ENCODE peak calls at places on chromosomes 1 and 21, in five cellular contexts. V is cardiac muscle cell, K is A549, E is Karpas-422, F is Panc1. Y is an unnamed sample.

GRCh38 chr1:223670458-223671159 is 5.1 kb upstream of the CAPN8 start:
- DNase-seq in V (peak; percentile 82), K (peak; percentile 68), E (peak; percentile 67), F (no peak), Y (peak; percentile 66)

GRCh38 chr1:33863779-33864178 is at the start of gene HMGB4:
- DNase-seq in V (no peak), K (no peak), E (no peak), F (no peak), Y (no peak)

GRCh38 chr1:161193561-161194235 is 5.2 kb downstream of the ADAMTS4 start:
- DNase-seq in V (no peak), K (no peak), E (no peak), F (no peak), Y (no peak)

GRCh38 chr1:10827377-10828333 is 31.2 kb upstream of the CASZ1 start:
- DNase-seq in V (no peak), K (no peak), E (no peak), F (no peak), Y (no peak)

GRCh38 chr1:228740991-228741390 is 5.7 kb downstream of the RHOU start:
- DNase-seq in V (no peak), K (no peak), E (no peak), F (no peak), Y (no peak)

GRCh38 chr1:59498640-59499039 is 201.7 kb downstream of the FGGY start:
- DNase-seq in V (no peak), K (no peak), E (no peak), F (no peak), Y (no peak)

GRCh38 chr1:145961425-145962156 is 2.8 kb downstream of the ANKRD34A start:
- DNase-seq in V (peak; percentile 47), K (no peak), E (peak; percentile 94), F (no peak), Y (no peak)

GRCh38 chr1:225635649-225636048 is 17.3 kb downstream of the ENAH start:
- DNase-seq in V (no peak), K (no peak), E (no peak), F (no peak), Y (no peak)

GRCh38 chr1:235502601-235503332 is 1.5 kb downstream of the B3GALNT2 start:
- DNase-seq in V (no peak), K (no peak), E (no peak), F (no peak), Y (no peak)

GRCh38 chr1:53431244-53431643 is 28.0 kb upstream of the DMRTB1 start:
- DNase-seq in V (no peak), K (no peak), E (no peak), F (no peak), Y (no peak)

GRCh38 chr1:2145946-2146835 is 48.4 kb downstream of the FAAP20 start:
- DNase-seq in V (no peak), K (no peak), E (no peak), F (no peak), Y (no peak)

GRCh38 chr1:212814548-212814947 is 22.9 kb downstream of the TATDN3 start:
- DNase-seq in V (no peak), K (no peak), E (peak; percentile 16), F (no peak), Y (no peak)

GRCh38 chr1:2611621-2612437 is 21.0 kb downstream of the MMEL1 start:
- DNase-seq in V (no peak), K (no peak), E (peak; percentile 66), F (no peak), Y (no peak)

DNA sequence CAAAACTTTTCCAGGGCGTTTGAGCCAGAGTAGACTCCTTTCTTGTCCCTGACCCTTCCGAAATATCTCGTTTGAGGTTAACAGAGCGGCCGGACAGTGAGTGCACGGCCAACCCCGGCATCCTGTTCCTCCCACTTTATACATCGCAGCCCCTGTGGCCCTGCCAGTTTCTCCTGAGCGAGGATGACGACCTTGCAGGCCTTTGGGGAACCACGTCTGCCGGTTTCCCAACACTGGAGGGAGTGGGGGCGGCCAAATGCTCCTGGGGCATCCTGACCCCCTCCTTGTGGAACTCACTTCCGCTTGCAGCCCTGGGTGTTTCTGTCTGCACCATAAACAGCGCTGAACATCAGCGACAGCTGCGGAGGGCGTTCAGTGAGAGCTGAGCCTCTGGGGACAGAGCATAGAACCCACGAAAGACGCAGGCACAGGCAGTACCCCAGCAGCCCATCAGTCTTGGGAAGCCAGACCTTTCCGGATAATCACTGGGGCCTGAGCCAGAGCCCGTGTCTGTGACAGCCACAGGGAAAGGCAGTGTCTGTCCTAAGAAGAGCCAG is 4.8 kb upstream of the KCNAB2 start:
- DNase-seq in V (no peak), K (no peak), E (no peak), F (no peak), Y (no peak)
- H3K4me1 ChIP-seq in V (no peaks in the 10 kb centered on the region), K (no peaks in the 10 kb centered on the region), E (peaks cover 6% of the 10 kb centered on the region), F (peaks cover 13% of the 10 kb centered on the region), Y (peaks cover 1% of the 10 kb centered on the region)

GRCh38 chr1:154845174-154845573 is 24.9 kb downstream of the KCNN3 start:
- DNase-seq in V (no peak), K (no peak), E (no peak), F (no peak), Y (no peak)

GRCh38 chr1:154846921-154847442 is 23.1 kb downstream of the KCNN3 start:
- DNase-seq in V (no peak), K (no peak), E (no peak), F (no peak), Y (no peak)

GRCh38 chr1:154843913-154844681 is 26.0 kb downstream of the KCNN3 start:
- DNase-seq in V (peak; percentile 23), K (no peak), E (peak; percentile 84), F (no peak), Y (no peak)

GRCh38 chr1:154847891-154848290 is 22.2 kb downstream of the KCNN3 start:
- DNase-seq in V (no peak), K (no peak), E (no peak), F (no peak), Y (no peak)

DNA sequence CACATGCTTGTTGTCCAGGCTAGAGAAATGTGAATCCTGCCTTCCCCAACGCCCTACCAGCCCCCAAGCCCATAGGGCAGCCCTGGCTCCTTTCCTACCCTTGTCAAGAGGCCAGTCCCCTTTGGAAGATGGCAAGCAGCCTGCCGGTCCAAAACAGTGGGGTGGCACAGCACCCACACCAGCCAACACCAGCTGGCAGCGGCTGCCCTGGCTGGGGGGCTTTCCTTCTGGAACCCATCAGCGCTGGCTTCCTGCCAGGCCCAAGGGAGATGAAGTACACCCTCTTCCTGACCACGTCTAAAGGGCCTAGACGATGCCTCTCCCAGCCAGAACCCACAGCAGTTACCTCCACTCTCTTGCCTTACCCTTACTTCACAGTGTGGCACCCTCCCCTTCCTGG is 24.2 kb downstream of the KCNN3 start:
- DNase-seq in V (no peak), K (no peak), E (peak; percentile 54), F (no peak), Y (no peak)
- H3K4me1 ChIP-seq in V (peaks cover 14% of the 10 kb centered on the region), K (no peaks in the 10 kb centered on the region), E (peaks cover 91% of the 10 kb centered on the region), F (no peaks in the 10 kb centered on the region), Y (peaks cover 2% of the 10 kb centered on the region)

GRCh38 chr21:15732290-15732995 is 2.7 kb downstream of the USP25 start:
- DNase-seq in V (no peak), K (peak; percentile 53), E (peak; percentile 90), F (no peak), Y (no peak)
- H3K4me1 ChIP-seq in V (peaks cover 5% of the 10 kb centered on the region), K (peaks cover 38% of the 10 kb centered on the region), E (peaks cover 19% of the 10 kb centered on the region), F (peaks cover 17% of the 10 kb centered on the region), Y (no peaks in the 10 kb centered on the region)

DNA sequence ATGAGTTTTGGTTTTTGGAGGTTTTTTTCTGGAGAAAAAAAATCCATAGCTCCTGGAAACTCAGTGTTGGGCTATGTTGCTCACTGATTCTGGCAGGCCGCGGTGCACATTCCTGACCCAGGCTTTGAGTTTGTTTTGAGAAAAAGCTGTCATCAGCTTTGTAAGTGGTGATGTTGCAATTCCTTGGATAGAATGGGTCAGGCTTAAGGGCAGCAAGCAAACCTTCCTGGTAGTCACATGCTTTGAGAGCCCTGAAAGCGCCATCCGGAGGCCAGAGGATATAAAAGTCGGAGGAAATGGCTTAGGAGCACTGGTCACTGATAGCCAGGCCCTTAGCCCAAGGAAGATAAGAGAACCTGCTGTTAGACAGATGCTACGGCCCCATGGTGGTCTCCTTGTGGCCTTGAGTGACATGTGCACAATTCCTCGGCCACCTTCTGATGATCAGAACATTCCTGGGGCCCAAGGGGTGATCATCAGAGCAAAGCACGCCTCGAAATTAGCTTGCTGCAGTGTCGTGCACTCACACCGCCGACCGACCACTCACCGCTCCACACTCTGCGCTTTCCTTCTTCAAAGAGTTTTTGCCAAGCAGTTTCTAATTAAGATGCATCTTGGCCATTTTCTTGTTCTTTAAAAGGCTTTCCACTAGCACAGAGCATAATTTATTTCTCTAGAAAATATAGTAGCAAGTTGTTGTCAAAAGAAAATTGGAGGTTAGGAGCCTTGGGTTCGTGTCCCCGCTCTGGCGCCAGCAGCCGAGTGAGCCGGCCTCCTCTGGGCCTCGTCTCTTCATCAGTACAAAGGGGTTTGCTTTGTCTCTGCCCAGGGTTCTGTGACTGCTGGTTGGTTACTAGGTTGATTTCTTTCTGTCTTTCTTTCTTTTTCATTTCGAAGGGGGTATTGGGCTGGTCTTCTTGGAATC is 78.7 kb downstream of the MAN1C1 start:
- DNase-seq in V (peak; percentile 94), K (peak; percentile 82), E (no peak), F (no peak), Y (no peak)
- H3K4me1 ChIP-seq in V (peaks cover 64% of the 10 kb centered on the region), K (peaks cover 24% of the 10 kb centered on the region), E (no peaks in the 10 kb centered on the region), F (no peaks in the 10 kb centered on the region), Y (peaks cover under 1% of the 10 kb centered on the region)

GRCh38 chr1:186165303-186165702 is 209.8 kb downstream of the TPR start:
- DNase-seq in V (no peak), K (no peak), E (no peak), F (no peak), Y (no peak)

GRCh38 chr1:186167096-186167668 is 207.9 kb downstream of the TPR start:
- DNase-seq in V (no peak), K (no peak), E (no peak), F (no peak), Y (no peak)

GRCh38 chr1:186164773-186165172 is 210.3 kb downstream of the TPR start:
- DNase-seq in V (no peak), K (no peak), E (no peak), F (no peak), Y (no peak)
- H3K4me1 ChIP-seq in V (no peaks in the 10 kb centered on the region), K (peaks cover 11% of the 10 kb centered on the region), E (no peaks in the 10 kb centered on the region), F (no peaks in the 10 kb centered on the region), Y (no peaks in the 10 kb centered on the region)

DNA sequence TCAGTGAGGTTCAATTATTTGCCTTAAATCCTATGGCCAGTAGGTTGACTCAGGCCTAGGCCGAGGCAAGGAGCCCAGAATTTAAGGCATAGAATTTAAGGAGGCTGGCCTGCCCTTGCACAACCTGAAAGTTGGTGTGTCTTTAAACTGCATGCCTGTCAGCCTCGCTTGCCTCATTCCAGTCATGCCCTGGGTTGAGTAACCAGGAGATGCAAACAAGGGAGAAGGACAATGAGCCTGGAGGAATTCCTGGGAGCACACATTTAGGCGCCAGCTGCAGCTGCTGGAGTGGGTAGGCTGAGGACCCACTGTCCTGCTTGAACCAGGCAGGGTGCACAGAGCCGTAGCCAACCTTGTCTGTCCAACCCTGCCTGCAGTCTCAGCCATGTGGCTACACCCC is 11.7 kb downstream of the CD2 start:
- DNase-seq in V (no peak), K (no peak), E (no peak), F (no peak), Y (no peak)
- H3K4me1 ChIP-seq in V (no peaks in the 10 kb centered on the region), K (no peaks in the 10 kb centered on the region), E (no peaks in the 10 kb centered on the region), F (no peaks in the 10 kb centered on the region), Y (no peaks in the 10 kb centered on the region)

GRCh38 chr1:214514819-214515383 is 36.5 kb downstream of the PTPN14 start:
- DNase-seq in V (no peak), K (no peak), E (no peak), F (no peak), Y (no peak)
- H3K4me1 ChIP-seq in V (no peaks in the 10 kb centered on the region), K (peaks cover 47% of the 10 kb centered on the region), E (peaks cover 24% of the 10 kb centered on the region), F (peaks cover 78% of the 10 kb centered on the region), Y (peaks cover 5% of the 10 kb centered on the region)

Y was measured in iPS DF 6.9.